ENCODE peak calls at places on chromosome 3, in four cellular contexts. G is CD8-positive, alpha-beta memory T cell; R is fibroblast of lung; L is foreskin fibroblast. H is an unnamed sample.
A peak's percentile ranks its signal among the peaks of the same experiment; 100 is the strongest.

GRCh38 chr3:106247902-106248684 is 379.3 kb upstream of the CBLB start:
- DNase-seq in R (no peak), L (peak; percentile 79), G (no peak), H (no peak)

GRCh38 chr3:174857301-174857700 is 1.8 kb upstream of the NAALADL2 start:
- DNase-seq in G (no peak), L (no peak), R (no peak), H (no peak)

GRCh38 chr3:22585504-22585903 is 617.6 kb upstream of the UBE2E2 start:
- DNase-seq in L (peak; percentile 74), R (peak; percentile 55), G (no peak), H (no peak)

GRCh38 chr3:65583203-65583602 is 455.5 kb downstream of the MAGI1 start:
- DNase-seq in G (no peak), R (no peak), L (no peak), H (no peak)

GRCh38 chr3:102443021-102443420 is 8.2 kb downstream of the ZPLD1 start:
- DNase-seq in R (peak; percentile 31), G (no peak), L (peak; percentile 22), H (no peak)

GRCh38 chr3:122947621-122948202 is 79.9 kb downstream of the SEMA5B start:
- DNase-seq in L (no peak), R (peak; percentile 30), G (no peak), H (no peak)

GRCh38 chr3:190941694-190942280 is 79.3 kb upstream of the GMNC start:
- DNase-seq in L (no peak), G (no peak), R (no peak), H (no peak)

GRCh38 chr3:193828477-193828876 is 235.5 kb downstream of the OPA1 start:
- DNase-seq in L (no peak), R (no peak), G (no peak), H (no peak)

GRCh38 chr3:141875893-141876380 is 506 bp upstream of the ATP1B3 start:
- DNase-seq in L (no peak), R (peak; percentile 68), G (peak; percentile 70), H (peak; percentile 56)
- H3K4me3 ChIP-seq in L (peak overlapping the region; percentile 60), R (peak overlapping the region; percentile 94), G (peak overlapping the region; percentile 87), H (peak overlapping the region; percentile 82)

GRCh38 chr3:98136631-98137030 is 6.1 kb downstream of the OR5H1 start:
- DNase-seq in G (no peak), L (no peak), R (no peak), H (no peak)
- H3K4me3 ChIP-seq in G (no peak overlapping the region), L (no peak overlapping the region), R (no peak overlapping the region), H (no peak overlapping the region)

DNA sequence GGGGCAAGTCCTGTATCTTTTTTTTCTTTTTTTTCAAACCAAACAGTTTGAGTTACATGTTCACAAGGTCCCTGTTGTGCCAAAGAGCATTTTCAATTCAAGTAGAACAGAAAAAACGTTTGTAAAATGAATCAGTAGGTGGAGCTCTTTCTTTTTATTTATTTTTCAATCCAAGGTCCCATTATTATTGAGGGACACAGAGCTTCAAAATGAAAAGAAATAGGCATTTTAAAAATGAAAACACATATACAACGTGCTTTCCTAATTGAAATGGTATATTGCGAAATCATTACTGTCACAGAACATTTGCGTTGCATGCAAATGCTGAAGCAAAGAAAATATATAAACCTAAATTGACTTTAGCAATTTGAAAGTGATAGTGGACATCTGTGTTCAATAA is 711.0 kb downstream of the MECOM start:
- DNase-seq in R (peak; percentile 91), L (peak; percentile 69), G (no peak), H (no peak)
- H3K4me3 ChIP-seq in R (peak overlapping the region; percentile 35), L (no peak overlapping the region), G (no peak overlapping the region), H (no peak overlapping the region)

GRCh38 chr3:119160815-119161214 is 12.6 kb upstream of the UPK1B start:
- DNase-seq in G (no peak), R (no peak), L (no peak), H (no peak)

GRCh38 chr3:119156868-119157267 is 10.9 kb downstream of the TEX55 start:
- DNase-seq in R (no peak), G (no peak), L (no peak), H (no peak)

GRCh38 chr3:119161240-119161639 is 12.2 kb upstream of the UPK1B start:
- DNase-seq in G (no peak), R (no peak), L (no peak), H (no peak)

DNA sequence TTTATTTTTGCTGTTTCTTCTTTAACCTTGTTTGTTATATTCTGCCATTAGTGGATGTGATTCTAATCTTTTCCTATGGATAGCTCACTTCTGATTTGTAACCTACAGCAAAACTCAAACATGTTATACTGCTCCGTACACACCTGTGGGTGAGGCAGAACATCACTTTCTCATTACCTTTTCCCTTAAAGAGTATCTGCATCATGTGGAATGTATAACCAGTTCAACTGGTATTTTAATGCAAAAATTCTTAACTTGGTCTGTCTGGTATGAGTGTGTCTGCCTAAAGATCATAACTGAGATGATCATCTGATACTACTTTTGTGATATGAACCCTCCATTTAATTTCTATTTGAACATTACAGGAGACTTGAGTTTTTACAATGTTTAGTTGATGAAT is 13.0 kb upstream of the UPK1B start:
- DNase-seq in L (no peak), R (no peak), G (no peak), H (no peak)
- H3K4me3 ChIP-seq in L (no peak overlapping the region), R (no peak overlapping the region), G (no peak overlapping the region), H (no peak overlapping the region)

GRCh38 chr3:13019706-13020105 is 53.5 kb downstream of the IQSEC1 start:
- DNase-seq in G (no peak), R (no peak), L (no peak), H (no peak)

GRCh38 chr3:13018039-13018431 is 55.2 kb downstream of the IQSEC1 start:
- DNase-seq in R (no peak), G (no peak), L (peak; percentile 60), H (no peak)

GRCh38 chr3:13019243-13019701 is 54.0 kb downstream of the IQSEC1 start:
- DNase-seq in R (peak; percentile 83), G (no peak), L (peak; percentile 88), H (no peak)

GRCh38 chr3:13017361-13018038 is 55.7 kb downstream of the IQSEC1 start:
- DNase-seq in R (no peak), G (no peak), L (no peak), H (no peak)

GRCh38 chr3:13018561-13019242 is 54.5 kb downstream of the IQSEC1 start:
- DNase-seq in G (no peak), R (no peak), L (no peak), H (no peak)
- H3K4me3 ChIP-seq in G (no peak overlapping the region), R (peak overlapping the region; percentile 26), L (peak overlapping the region; percentile 21), H (no peak overlapping the region)

GRCh38 chr3:60323180-60323579 is 928.1 kb downstream of the FHIT start:
- DNase-seq in L (no peak), R (no peak), G (no peak), H (no peak)
- H3K4me3 ChIP-seq in L (no peak overlapping the region), R (no peak overlapping the region), G (no peak overlapping the region), H (no peak overlapping the region)